ENCODE peak calls at places on chromosome 6, in seven cellular contexts. W is esophagus squamous epithelium; B is adrenal gland; X is right cardiac atrium; M is CD4-positive, alpha-beta memory T cell; S is uterus; L is CD8-positive, alpha-beta memory T cell. H is an unnamed sample.

GRCh38 chr6:113654396-113654795 is 202.7 kb upstream of the MARCKS start:
- DNase-seq in X (peak; percentile 86), W (no peak), S (no peak), L (no peak), M (no peak), B (peak; percentile 87), H (no peak)

GRCh38 chr6:138099832-138100231 is 7.4 kb downstream of the PERP start:
- DNase-seq in L (no peak), X (no peak), S (no peak), W (no peak), B (no peak), M (no peak), H (no peak)

GRCh38 chr6:21348462-21349195 is 244.9 kb upstream of the SOX4 start:
- DNase-seq in W (no peak), L (no peak), X (peak; percentile 51), B (no peak), M (no peak), S (peak; percentile 51), H (peak; percentile 40)

GRCh38 chr6:57097596-57097995 is 7.6 kb downstream of the ZNF451 start:
- DNase-seq in W (no peak), B (no peak), S (no peak), L (no peak), X (no peak), M (no peak), H (no peak)

GRCh38 chr6:105994522-105995402 is 91.4 kb upstream of the PRDM1 start:
- DNase-seq in W (no peak), L (peak; percentile 24), X (peak; percentile 73), M (peak; percentile 47), S (peak; percentile 67), B (peak; percentile 66), H (no peak)

GRCh38 chr6:54391577-54391976 is 83.3 kb downstream of the TINAG start:
- DNase-seq in L (no peak), M (no peak), S (no peak), W (no peak), B (no peak), X (no peak), H (no peak)

GRCh38 chr6:10407018-10407673 is 7.7 kb downstream of the TFAP2A start:
- DNase-seq in X (no peak), L (no peak), M (no peak), S (no peak), W (no peak), B (no peak), H (no peak)

GRCh38 chr6:157834549-157834948 is 11.5 kb downstream of the SNX9 start:
- DNase-seq in B (no peak), M (no peak), X (no peak), L (no peak), S (no peak), W (no peak), H (no peak)

GRCh38 chr6:157317129-157317814 is 6.0 kb downstream of the TMEM242 start:
- DNase-seq in W (no peak), B (peak; percentile 96), L (no peak), S (peak; percentile 89), X (peak; percentile 82), M (no peak), H (peak; percentile 14)

GRCh38 chr6:45626087-45626891 is 248.6 kb upstream of the SUPT3H start:
- DNase-seq in X (no peak), L (no peak), W (no peak), B (no peak), M (no peak), S (no peak), H (no peak)

GRCh38 chr6:61586934-61587537 is 699.0 kb downstream of the KHDRBS2 start:
- DNase-seq in S (no peak), M (no peak), B (no peak), W (no peak), X (peak; percentile 65), L (no peak), H (no peak)

GRCh38 chr6:1175877-1176276 is 136.0 kb upstream of the FOXQ1 start:
- DNase-seq in L (no peak), W (no peak), S (no peak), X (no peak), B (no peak), M (no peak), H (no peak)

GRCh38 chr6:137883400-137883888 is 16.4 kb downstream of the TNFAIP3 start:
- DNase-seq in X (no peak), L (no peak), M (peak; percentile 74), B (no peak), W (no peak), S (no peak), H (no peak)

GRCh38 chr6:35417979-35418661 is 34.0 kb upstream of the FANCE start:
- DNase-seq in M (no peak), X (no peak), L (no peak), B (no peak), S (no peak), W (no peak), H (no peak)

GRCh38 chr6:34546551-34547321 is 9.4 kb downstream of the SPDEF start:
- DNase-seq in B (peak; percentile 65), W (no peak), M (no peak), L (no peak), S (peak; percentile 57), X (peak; percentile 85), H (no peak)

GRCh38 chr6:150723857-150724256 is 124.2 kb downstream of the PLEKHG1 start:
- DNase-seq in W (no peak), S (no peak), M (no peak), X (no peak), L (no peak), B (no peak), H (peak; percentile 68)

GRCh38 chr6:168088161-168089106 is 9.4 kb upstream of the FRMD1 start:
- DNase-seq in S (peak; percentile 51), B (peak; percentile 30), X (peak; percentile 54), L (no peak), M (no peak), W (no peak), H (peak; percentile 75)

GRCh38 chr6:11527274-11527870 is 10.2 kb upstream of the TMEM170B start:
- DNase-seq in L (no peak), X (no peak), B (no peak), M (no peak), S (no peak), W (no peak), H (no peak)

GRCh38 chr6:33722103-33722646 is 10.7 kb upstream of the UQCC2 start:
- DNase-seq in S (no peak), B (no peak), X (peak; percentile 44), M (no peak), W (no peak), L (no peak), H (no peak)

GRCh38 chr6:85078071-85078470 is 313.7 kb upstream of the TBX18 start:
- DNase-seq in M (no peak), L (no peak), X (no peak), S (no peak), W (no peak), B (no peak), H (peak; percentile 63)

GRCh38 chr6:37752718-37753117 is 55.0 kb upstream of the MDGA1 start:
- DNase-seq in B (no peak), M (no peak), X (no peak), W (no peak), S (no peak), L (no peak), H (no peak)

GRCh38 chr6:32153252-32153834 is 598 bp upstream of the PPT2 start:
- DNase-seq in B (peak; percentile 51), S (peak; percentile 49), X (peak; percentile 73), L (no peak), W (no peak), M (no peak), H (no peak)

GRCh38 chr6:28940294-28940858 is 16.6 kb upstream of the TRIM27 start:
- DNase-seq in L (no peak), M (no peak), B (peak; percentile 56), X (peak; percentile 75), W (no peak), S (peak; percentile 32), H (peak; percentile 55)

GRCh38 chr6:26595669-26596269 is 984 bp upstream of the ABT1 start:
- DNase-seq in B (peak; percentile 95), M (peak; percentile 83), S (peak; percentile 94), X (peak; percentile 99), L (peak; percentile 80), W (no peak), H (peak; percentile 90)

GRCh38 chr6:57013501-57013900 is 33.0 kb upstream of the KIAA1586 start:
- DNase-seq in M (no peak), B (no peak), X (no peak), L (no peak), W (no peak), S (no peak), H (peak; percentile 27)

DNA sequence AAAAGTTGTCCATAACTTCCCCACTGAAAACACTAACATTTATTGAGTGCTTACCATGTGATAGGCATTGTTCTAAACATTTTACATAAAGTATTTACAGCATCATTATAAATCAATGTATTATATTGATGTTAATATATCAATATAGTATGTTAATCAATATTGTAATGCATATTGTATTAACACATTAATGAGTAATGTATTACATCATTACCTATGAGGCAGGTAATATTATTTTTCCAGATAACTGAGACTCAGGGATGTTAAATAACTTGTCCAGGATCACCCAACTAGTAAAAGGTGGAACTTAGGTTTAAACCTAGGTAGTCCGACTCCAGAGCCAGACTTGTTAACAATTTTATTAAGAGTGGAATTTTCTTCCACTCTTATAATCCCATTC is 12.2 kb upstream of the TREM2 start:
- DNase-seq in S (no peak), B (no peak), M (no peak), W (no peak), X (no peak), L (no peak), H (no peak)
- H3K27ac ChIP-seq in S (no peak overlapping the region), B (no peak overlapping the region), M (no peak overlapping the region), W (no peak overlapping the region), X (no peak overlapping the region), L (no peak overlapping the region), H (no peak overlapping the region)

GRCh38 chr6:144330017-144330416 is 44.9 kb downstream of the UTRN start:
- DNase-seq in M (no peak), L (no peak), W (no peak), S (no peak), X (no peak), B (no peak), H (no peak)
- H3K4me1 ChIP-seq in M (peaks cover 13% of the 10 kb centered on the region), L (peaks cover 14% of the 10 kb centered on the region), W (peaks cover 47% of the 10 kb centered on the region), S (peaks cover 3% of the 10 kb centered on the region), X (peaks cover 18% of the 10 kb centered on the region), B (peaks cover 18% of the 10 kb centered on the region), H (peaks cover 12% of the 10 kb centered on the region)

DNA sequence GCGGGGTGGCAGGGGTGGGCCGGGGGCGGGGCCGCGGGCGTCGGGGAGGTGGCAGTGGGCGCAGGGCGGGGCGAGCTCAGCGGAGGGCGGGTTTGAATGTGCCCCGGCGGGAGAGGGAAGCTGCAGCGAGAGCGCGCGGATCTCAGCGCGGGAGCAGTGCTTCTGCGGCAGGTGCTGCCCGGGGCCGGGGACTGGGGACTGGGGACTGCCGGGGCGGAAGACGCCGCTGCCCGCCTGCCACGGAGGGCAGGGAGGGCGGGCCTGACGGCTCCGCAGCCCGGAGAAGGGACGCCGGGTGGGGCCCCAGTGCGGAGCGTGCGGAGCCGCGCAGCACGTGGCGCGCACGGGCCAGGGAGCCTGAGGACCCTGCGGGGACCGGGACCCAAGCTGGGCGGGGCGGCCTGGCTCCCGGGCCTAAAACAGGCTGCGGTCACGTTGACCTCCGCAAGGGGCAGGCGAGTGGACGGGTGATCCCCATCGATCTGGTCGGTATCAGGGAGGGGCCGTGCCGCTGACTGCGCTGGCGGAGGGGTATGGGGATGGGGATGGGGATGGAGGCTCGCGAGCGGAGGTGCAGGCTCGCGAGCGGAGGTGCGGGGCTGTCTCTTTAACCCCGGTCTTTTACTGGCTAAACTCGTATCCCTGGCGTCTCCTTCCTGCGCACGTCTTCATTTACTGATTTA is at the start of gene SLC29A1:
- DNase-seq in L (peak; percentile 78), X (peak; percentile 94), M (peak; percentile 76), B (peak; percentile 77), S (peak; percentile 74), W (no peak), H (peak; percentile 87)
- H3K4me3 ChIP-seq in L (peak within 1 kb of the TSS; percentile 62), X (peak within 1 kb of the TSS; percentile 67), M (no peak within 1 kb of the TSS), B (peak within 1 kb of the TSS; percentile 76), S (peak within 1 kb of the TSS; percentile 36), W (peak within 1 kb of the TSS; percentile 85), H (peak within 1 kb of the TSS; percentile 80)

GRCh38 chr6:104632565-104632964 is 227.2 kb downstream of the HACE1 start:
- DNase-seq in W (no peak), S (no peak), M (no peak), B (no peak), X (no peak), L (no peak), H (no peak)
- H3K27ac ChIP-seq in W (no peak overlapping the region), S (no peak overlapping the region), M (no peak overlapping the region), B (no peak overlapping the region), X (no peak overlapping the region), L (no peak overlapping the region), H (no peak overlapping the region)